ENCODE peak calls at places on chromosomes 16 and 17, in ten cellular contexts. F is T47D, M is Caco-2, H is HAP-1, D is nucleus accumbens, N is endothelial cell, U is neural progenitor cell, X is A549, L is nephron progenitor cell, Q is neuronal stem cell. K is an unnamed sample.

GRCh38 chr16:27446721-27447120 is 44.7 kb downstream of the IL21R start:
- DNase-seq in F (no peak), M (no peak), H (no peak), D (no peak), N (no peak), U (no peak), X (no peak), L (no peak), Q (no peak), K (peak; percentile 42)

GRCh38 chr17:77802811-77803220 is 155.7 kb upstream of the TNRC6C start:
- DNase-seq in F (no peak), M (peak; percentile 14), H (peak; percentile 25), D (peak; percentile 4), N (peak; percentile 34), U (peak; percentile 77), X (no peak), L (peak; percentile 47), Q (peak; percentile 66), K (no peak)

GRCh38 chr16:11725457-11725856 is 17.2 kb downstream of the TXNDC11 start:
- DNase-seq in F (no peak), M (no peak), H (no peak), D (no peak), N (no peak), U (no peak), X (no peak), L (no peak), Q (no peak), K (no peak)

GRCh38 chr16:2429771-2430663 is 770 bp downstream of the CCNF start:
- DNase-seq in F (peak; percentile 69), M (peak; percentile 32), H (peak; percentile 36), D (no peak), N (peak; percentile 44), U (peak; percentile 52), X (no peak), L (peak; percentile 47), Q (no peak), K (no peak)

GRCh38 chr16:71201054-71201453 is 29.5 kb downstream of the HYDIN start:
- DNase-seq in F (no peak), M (no peak), H (no peak), D (no peak), N (no peak), U (no peak), X (no peak), L (no peak), Q (no peak), K (no peak)

GRCh38 chr17:32100971-32101631 is 41.2 kb upstream of the RHOT1 start:
- DNase-seq in F (no peak), M (no peak), H (no peak), D (no peak), N (no peak), U (no peak), X (no peak), L (no peak), Q (no peak), K (no peak)

GRCh38 chr17:39722104-39722503 is 8.2 kb downstream of the MIEN1 start:
- DNase-seq in F (no peak), M (no peak), H (no peak), D (no peak), N (no peak), U (no peak), X (no peak), L (no peak), Q (no peak), K (no peak)

GRCh38 chr17:74276561-74277009 is 2.6 kb downstream of the DNAI2 start:
- DNase-seq in F (no peak), M (no peak), H (no peak), D (peak; percentile 40), N (no peak), U (peak; percentile 55), X (no peak), L (no peak), Q (no peak), K (no peak)

GRCh38 chr16:78211951-78212350 is 112.5 kb downstream of the WWOX start:
- DNase-seq in F (no peak), M (peak; percentile 89), H (no peak), D (no peak), N (no peak), U (no peak), X (peak; percentile 12), L (no peak), Q (no peak), K (no peak)

GRCh38 chr16:51337662-51338061 is 186.6 kb upstream of the SALL1 start:
- DNase-seq in F (no peak), M (peak; percentile 31), H (no peak), D (no peak), N (no peak), U (peak; percentile 20), X (no peak), L (no peak), Q (no peak), K (no peak)

GRCh38 chr16:62899737-62900136 is 863.5 kb upstream of the CDH8 start:
- DNase-seq in F (no peak), M (no peak), H (no peak), D (no peak), N (no peak), U (no peak), X (no peak), L (no peak), Q (no peak), K (no peak)

GRCh38 chr17:2212328-2212981 is 91.1 kb downstream of the SMG6 start:
- DNase-seq in F (no peak), M (no peak), H (no peak), D (peak; percentile 19), N (no peak), U (no peak), X (no peak), L (no peak), Q (no peak), K (no peak)

GRCh38 chr17:36931697-36932382 is 5.4 kb upstream of the LHX1 start:
- DNase-seq in F (no peak), M (no peak), H (no peak), D (no peak), N (no peak), U (no peak), X (no peak), L (no peak), Q (no peak), K (no peak)

GRCh38 chr17:35843698-35844097 is 25.0 kb downstream of the HEATR9 start:
- DNase-seq in F (no peak), M (no peak), H (no peak), D (no peak), N (no peak), U (no peak), X (no peak), L (no peak), Q (no peak), K (no peak)

GRCh38 chr17:17724991-17725852 is 44.0 kb downstream of the RAI1 start:
- DNase-seq in F (no peak), M (no peak), H (no peak), D (no peak), N (peak; percentile 33), U (peak; percentile 84), X (no peak), L (peak; percentile 88), Q (peak; percentile 77), K (no peak)

GRCh38 chr16:84159006-84159405 is 13.9 kb downstream of the DNAAF1 start:
- DNase-seq in F (no peak), M (no peak), H (no peak), D (no peak), N (no peak), U (no peak), X (no peak), L (no peak), Q (no peak), K (no peak)

GRCh38 chr16:53631236-53631635 is 72.4 kb downstream of the RPGRIP1L start:
- DNase-seq in F (no peak), M (no peak), H (no peak), D (no peak), N (no peak), U (no peak), X (no peak), L (no peak), Q (no peak), K (no peak)

GRCh38 chr17:11331790-11332526 is 90.9 kb downstream of the SHISA6 start:
- DNase-seq in F (no peak), M (no peak), H (no peak), D (no peak), N (no peak), U (peak; percentile 26), X (no peak), L (peak; percentile 16), Q (no peak), K (no peak)

GRCh38 chr17:57107498-57108101 is 22.6 kb downstream of the AKAP1 start:
- DNase-seq in F (no peak), M (peak; percentile 20), H (no peak), D (no peak), N (no peak), U (peak; percentile 18), X (peak; percentile 71), L (no peak), Q (no peak), K (no peak)

GRCh38 chr17:9273334-9274118 is 252.2 kb downstream of the NTN1 start:
- DNase-seq in F (no peak), M (no peak), H (no peak), D (no peak), N (no peak), U (no peak), X (no peak), L (no peak), Q (no peak), K (no peak)

GRCh38 chr16:64712027-64712426 is 409.8 kb downstream of the CDH11 start:
- DNase-seq in F (no peak), M (no peak), H (no peak), D (no peak), N (no peak), U (no peak), X (no peak), L (no peak), Q (no peak), K (no peak)

GRCh38 chr16:87692176-87692575 is 73.6 kb downstream of the KLHDC4 start:
- DNase-seq in F (no peak), M (no peak), H (no peak), D (no peak), N (no peak), U (no peak), X (no peak), L (no peak), Q (no peak), K (no peak)

GRCh38 chr17:20206068-20206467 is 196.9 kb downstream of the SPECC1 start:
- DNase-seq in F (no peak), M (no peak), H (no peak), D (no peak), N (no peak), U (no peak), X (peak; percentile 74), L (no peak), Q (no peak), K (no peak)

GRCh38 chr17:77698903-77699615 is 259.4 kb upstream of the TNRC6C start:
- DNase-seq in F (no peak), M (no peak), H (no peak), D (no peak), N (no peak), U (no peak), X (no peak), L (no peak), Q (no peak), K (no peak)

GRCh38 chr17:61378658-61379456 is 20.8 kb upstream of the TBX2 start:
- DNase-seq in F (no peak), M (no peak), H (no peak), D (no peak), N (no peak), U (no peak), X (no peak), L (no peak), Q (no peak), K (no peak)

GRCh38 chr16:66911801-66912200 is 6.9 kb downstream of the CDH16 start:
- DNase-seq in F (no peak), M (no peak), H (no peak), D (no peak), N (no peak), U (no peak), X (no peak), L (no peak), Q (no peak), K (no peak)

GRCh38 chr16:68083861-68084503 is 1.2 kb upstream of the NFATC3 start:
- DNase-seq in F (no peak), M (peak; percentile 67), H (no peak), D (no peak), N (peak; percentile 25), U (peak; percentile 64), X (peak; percentile 23), L (peak; percentile 39), Q (peak; percentile 53), K (no peak)

GRCh38 chr17:57534863-57535651 is 210.0 kb downstream of the CCDC182 start:
- DNase-seq in F (peak; percentile 31), M (no peak), H (no peak), D (no peak), N (no peak), U (no peak), X (peak; percentile 33), L (no peak), Q (no peak), K (no peak)

K was measured in activated T-helper 9 cell treated with anti-CD3 and anti-CD28 coated beads, Interleukin-2, amount 50 U/mL, for 16 hours.